ENCODE peak calls at places on chromosome 22, in nine cellular contexts. L is GM23248, V is esophagus squamous epithelium, P is IMR-90, X is GM23338, N is neural progenitor cell, J is adrenal gland, H is heart right ventricle, T is left ventricle myocardium inferior. Q is an unnamed sample.

GRCh38 chr22:40116496-40117200 is 61.1 kb upstream of the TNRC6B start:
- DNase-seq in P (no peak), J (no peak), L (no peak), H (no peak), T (no peak), X (no peak), N (no peak), V (no peak), Q (no peak)

GRCh38 chr22:42990131-42990838 is 24.7 kb downstream of the PACSIN2 start:
- DNase-seq in J (peak; percentile 87), N (peak; percentile 26), H (no peak), L (peak; percentile 97), X (peak; percentile 51), V (no peak), T (no peak), P (peak; percentile 89), Q (no peak)

GRCh38 chr22:23984430-23984829 is 4.5 kb downstream of the GSTT2 start:
- DNase-seq in T (no peak), P (peak; percentile 38), H (no peak), V (no peak), L (peak; percentile 30), X (peak; percentile 21), N (no peak), J (peak; percentile 18), Q (no peak)

GRCh38 chr22:47056361-47056760 is 293.9 kb downstream of the TBC1D22A start:
- DNase-seq in V (no peak), L (no peak), H (no peak), P (no peak), X (no peak), T (no peak), J (no peak), N (no peak), Q (no peak)

GRCh38 chr22:40024201-40025061 is 29.7 kb downstream of the FAM83F start:
- DNase-seq in L (peak; percentile 86), N (peak; percentile 93), P (peak; percentile 51), X (peak; percentile 93), J (peak; percentile 74), H (peak; percentile 68), T (peak; percentile 63), V (no peak), Q (peak; percentile 77)

GRCh38 chr22:45757068-45757467 is 85.4 kb downstream of the ATXN10 start:
- DNase-seq in V (no peak), T (peak; percentile 38), J (peak; percentile 72), L (peak; percentile 58), N (peak; percentile 89), P (peak; percentile 14), H (no peak), X (peak; percentile 92), Q (no peak)

GRCh38 chr22:47012589-47013365 is 250.3 kb downstream of the TBC1D22A start:
- DNase-seq in N (no peak), X (peak; percentile 50), P (peak; percentile 77), J (no peak), V (no peak), T (no peak), L (peak; percentile 8), H (no peak), Q (no peak)

GRCh38 chr22:41023299-41023623 is 69.1 kb upstream of the EP300 start:
- DNase-seq in J (peak; percentile 14), H (no peak), P (no peak), V (no peak), X (no peak), T (no peak), N (peak; percentile 21), L (no peak), Q (no peak)

GRCh38 chr22:46036558-46037408 is 59.8 kb upstream of the WNT7B start:
- DNase-seq in H (no peak), L (peak; percentile 44), J (no peak), V (no peak), T (no peak), N (peak; percentile 61), P (no peak), X (peak; percentile 74), Q (no peak)

GRCh38 chr22:34951212-34951611 is 114.7 kb upstream of the ISX start:
- DNase-seq in V (no peak), H (no peak), N (no peak), T (no peak), J (no peak), P (no peak), X (peak; percentile 32), L (no peak), Q (no peak)

GRCh38 chr22:45319319-45319675 is 9.6 kb downstream of the FAM118A start:
- DNase-seq in X (peak; percentile 17), V (no peak), H (peak; percentile 38), J (no peak), N (peak; percentile 74), P (peak; percentile 77), T (peak; percentile 45), L (peak; percentile 51), Q (no peak)

GRCh38 chr22:22171357-22172218 is 73.0 kb upstream of the VPREB1 start:
- DNase-seq in J (peak; percentile 13), N (peak; percentile 55), T (no peak), H (no peak), X (peak; percentile 65), V (no peak), P (no peak), L (peak; percentile 21), Q (no peak)

GRCh38 chr22:17198188-17199130 is 20.8 kb downstream of the ADA2 start:
- DNase-seq in H (peak; percentile 71), N (peak; percentile 98), T (peak; percentile 63), P (no peak), L (peak; percentile 24), X (peak; percentile 98), V (no peak), J (peak; percentile 47), Q (peak; percentile 85)

GRCh38 chr22:41998361-41999261 is at the start of gene WBP2NL:
- DNase-seq in P (peak; percentile 51), H (peak; percentile 79), T (peak; percentile 73), N (no peak), L (peak; percentile 88), X (peak; percentile 37), V (peak; percentile 47), J (peak; percentile 88), Q (peak; percentile 78)

GRCh38 chr22:46946383-46946965 is 184.0 kb downstream of the TBC1D22A start:
- DNase-seq in J (no peak), V (no peak), L (no peak), T (no peak), X (no peak), N (no peak), H (no peak), P (no peak), Q (no peak)

GRCh38 chr22:44842417-44842816 is 90.0 kb downstream of the ARHGAP8 start:
- DNase-seq in H (no peak), P (no peak), V (no peak), X (no peak), N (no peak), J (no peak), T (no peak), L (no peak), Q (no peak)

GRCh38 chr22:22943521-22944267 is 56.1 kb downstream of the IGLL5 start:
- DNase-seq in H (no peak), V (no peak), J (no peak), X (peak; percentile 39), N (no peak), P (no peak), L (no peak), T (no peak), Q (no peak)

GRCh38 chr22:17205432-17205831 is 13.8 kb downstream of the ADA2 start:
- DNase-seq in H (no peak), V (no peak), L (no peak), X (no peak), T (no peak), P (no peak), J (no peak), N (no peak), Q (no peak)

GRCh38 chr22:50595189-50595588 is 5.4 kb upstream of the MAPK8IP2 start:
- DNase-seq in P (no peak), X (no peak), H (no peak), L (no peak), N (no peak), J (no peak), V (no peak), T (no peak), Q (no peak)
- H3K27ac ChIP-seq in P (no peak overlapping the region), X (no peak overlapping the region), H (no peak overlapping the region), L (no peak overlapping the region), N (no peak overlapping the region), J (no peak overlapping the region), V (no peak overlapping the region), T (no peak overlapping the region), Q (no peak overlapping the region)

GRCh38 chr22:20247608-20248171 is 20.4 kb downstream of the RTN4R start:
- DNase-seq in V (no peak), H (no peak), J (no peak), X (no peak), L (no peak), N (no peak), P (no peak), T (no peak), Q (no peak)
- H3K27ac ChIP-seq in V (no peak overlapping the region), H (no peak overlapping the region), J (no peak overlapping the region), X (no peak overlapping the region), L (no peak overlapping the region), N (no peak overlapping the region), P (no peak overlapping the region), T (no peak overlapping the region), Q (no peak overlapping the region)

DNA sequence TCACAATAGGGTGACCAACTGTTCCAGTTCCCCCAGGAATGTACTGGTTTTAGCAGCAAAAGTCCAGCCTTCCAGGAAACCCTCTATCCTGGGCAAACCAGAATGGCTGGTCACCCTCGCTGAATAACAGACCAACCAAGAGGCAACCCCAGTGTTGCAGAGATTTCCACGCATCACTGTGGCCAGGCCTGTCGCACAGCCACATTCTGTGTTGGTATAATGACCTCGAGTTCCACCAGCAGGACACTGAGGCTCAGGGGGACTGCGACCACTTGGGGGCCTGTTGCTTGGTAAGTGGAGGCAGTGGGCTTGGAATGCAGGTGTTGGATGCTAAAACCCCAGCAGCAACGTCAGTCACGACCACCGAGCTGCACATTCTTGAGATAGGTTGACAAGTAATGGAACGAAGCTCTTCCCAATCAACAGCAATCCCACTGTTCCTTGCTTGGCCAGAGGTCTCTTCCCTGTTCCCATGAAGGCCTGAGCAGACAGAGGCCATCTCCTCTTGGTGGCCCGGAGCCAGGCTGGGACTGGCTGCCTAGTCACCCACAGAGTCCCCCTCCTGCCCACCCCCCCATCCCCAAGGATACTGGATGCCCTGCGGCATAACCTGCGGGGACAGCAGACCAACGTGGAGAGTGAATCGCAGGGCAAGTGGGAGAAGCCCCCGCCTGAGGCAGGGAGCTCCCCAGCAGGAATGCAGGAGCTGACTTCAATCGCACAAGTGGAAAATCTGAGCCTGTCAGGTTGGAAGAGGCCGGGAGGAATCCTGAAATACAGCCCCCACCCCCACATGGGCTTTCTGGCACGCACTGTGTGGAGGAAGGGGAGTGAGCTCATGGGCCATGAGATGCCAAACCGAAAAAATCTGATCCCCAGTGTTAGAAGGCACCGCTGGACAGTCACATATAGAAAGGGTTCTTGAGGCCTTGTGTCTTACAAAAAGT is 43.4 kb upstream of the MN1 start:
- DNase-seq in T (no peak), X (no peak), J (no peak), V (no peak), H (no peak), N (no peak), L (no peak), P (no peak), Q (no peak)
- H3K27ac ChIP-seq in T (no peak overlapping the region), X (peak overlapping the region; percentile 39), J (no peak overlapping the region), V (no peak overlapping the region), H (no peak overlapping the region), N (no peak overlapping the region), L (no peak overlapping the region), P (no peak overlapping the region), Q (no peak overlapping the region)

DNA sequence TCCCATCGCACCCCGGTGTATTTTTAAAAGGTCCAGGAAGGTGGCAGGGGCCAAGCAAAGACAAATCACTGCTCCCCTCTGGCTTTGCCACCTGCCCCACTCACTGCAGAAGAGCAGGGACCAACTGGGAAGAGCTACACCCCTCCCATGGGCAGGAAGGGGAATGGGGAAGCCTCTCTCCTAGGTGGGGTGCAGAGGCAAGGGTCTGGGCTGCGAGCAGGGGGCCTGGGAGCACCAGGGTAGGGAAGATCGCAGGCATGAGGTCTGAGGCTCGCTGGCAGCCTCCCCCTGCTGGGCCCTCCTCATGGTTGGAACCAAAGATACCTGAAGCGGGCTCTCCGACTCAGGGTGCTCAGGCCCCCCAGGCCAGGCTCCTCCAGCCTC is 36.8 kb downstream of the PISD start:
- DNase-seq in N (no peak), T (no peak), H (no peak), J (no peak), X (no peak), L (no peak), V (no peak), P (no peak), Q (peak; percentile 51)
- H3K27ac ChIP-seq in N (peak overlapping the region; percentile 81), T (peak overlapping the region; percentile 59), H (no peak overlapping the region), J (peak overlapping the region; percentile 90), X (peak overlapping the region; percentile 78), L (no peak overlapping the region), V (no peak overlapping the region), P (no peak overlapping the region), Q (peak overlapping the region; percentile 52)

Q was measured in heart left ventricle.